ENCODE peak calls at places on chromosome 4, in four cellular contexts. R is A549, M is transverse colon, L is right atrium auricular region. F is an unnamed sample.

GRCh38 chr4:26217961-26218676 is 102.7 kb upstream of the RBPJ start:
- DNase-seq in R (no peak), L (peak; percentile 62), M (no peak), F (peak; percentile 60)

GRCh38 chr4:147367841-147368385 is 113.0 kb upstream of the EDNRA start:
- DNase-seq in R (no peak), L (no peak), M (no peak), F (no peak)

GRCh38 chr4:123488916-123489315 is 92.3 kb downstream of the SPRY1 start:
- DNase-seq in M (no peak), R (peak; percentile 69), L (no peak), F (no peak)

GRCh38 chr4:92111493-92111892 is 192.3 kb upstream of the GRID2 start:
- DNase-seq in R (no peak), L (no peak), M (no peak), F (no peak)

GRCh38 chr4:54998991-54999390 is 126.4 kb downstream of the KDR start:
- DNase-seq in L (no peak), R (no peak), M (no peak), F (no peak)

GRCh38 chr4:110049951-110050925 is 137.6 kb downstream of the EGF start:
- DNase-seq in M (peak; percentile 40), L (no peak), R (peak; percentile 34), F (peak; percentile 79)

GRCh38 chr4:51998837-51999236 is 21.3 kb downstream of the LRRC66 start:
- DNase-seq in R (no peak), L (no peak), M (no peak), F (no peak)

GRCh38 chr4:69517674-69518073 is 22.0 kb upstream of the UGT2B4 start:
- DNase-seq in R (peak; percentile 10), M (no peak), L (no peak), F (no peak)

GRCh38 chr4:8200302-8200975 is 1.3 kb downstream of the SH3TC1 start:
- DNase-seq in R (no peak), M (peak; percentile 50), L (peak; percentile 84), F (no peak)

GRCh38 chr4:40185830-40186664 is 10.8 kb upstream of the RHOH start:
- DNase-seq in M (no peak), R (no peak), L (no peak), F (no peak)

GRCh38 chr4:126627255-126627654 is 1005.5 kb upstream of the INTU start:
- DNase-seq in R (peak; percentile 1), L (no peak), M (no peak), F (peak; percentile 62)

GRCh38 chr4:56681158-56681848 is at the start of gene HOPX:
- DNase-seq in R (no peak), M (peak; percentile 21), L (peak; percentile 60), F (peak; percentile 55)

GRCh38 chr4:187826725-187827124 is 168.8 kb upstream of the ZFP42 start:
- DNase-seq in M (no peak), R (peak; percentile 19), L (no peak), F (peak; percentile 59)

GRCh38 chr4:142091085-142091513 is 454.7 kb downstream of the IL15 start:
- DNase-seq in L (no peak), M (no peak), R (peak; percentile 94), F (no peak)

GRCh38 chr4:3074846-3075651 is 568 bp downstream of the HTT start:
- DNase-seq in L (no peak), M (peak; percentile 64), R (peak; percentile 54), F (peak; percentile 93)

GRCh38 chr4:92303621-92304027 is at the start of gene GRID2:
- DNase-seq in M (no peak), L (no peak), R (no peak), F (peak; percentile 91)

GRCh38 chr4:118754890-118755289 is 69.7 kb downstream of the METTL14 start:
- DNase-seq in R (no peak), M (no peak), L (no peak), F (no peak)

GRCh38 chr4:69881173-69881773 is 21.3 kb upstream of the SULT1E1 start:
- DNase-seq in R (peak; percentile 40), L (no peak), M (peak; percentile 17), F (no peak)

GRCh38 chr4:110085131-110085530 is 113.3 kb downstream of the ELOVL6 start:
- DNase-seq in L (no peak), R (no peak), M (peak; percentile 90), F (no peak)

GRCh38 chr4:40190880-40191815 is 5.7 kb upstream of the RHOH start:
- DNase-seq in L (no peak), M (no peak), R (peak; percentile 84), F (no peak)

GRCh38 chr4:124060261-124060918 is 652.1 kb downstream of the ANKRD50 start:
- DNase-seq in R (no peak), M (peak; percentile 18), L (peak; percentile 87), F (no peak)

GRCh38 chr4:168882650-168883233 is 127.3 kb downstream of the CBR4 start:
- DNase-seq in M (no peak), L (no peak), R (peak; percentile 42), F (no peak)

GRCh38 chr4:88720749-88721428 is 23.3 kb upstream of the NAP1L5 start:
- DNase-seq in L (no peak), R (no peak), M (no peak), F (peak; percentile 24)

GRCh38 chr4:125323547-125324100 is 8.9 kb downstream of the FAT4 start:
- DNase-seq in M (no peak), R (peak; percentile 9), L (no peak), F (no peak)

GRCh38 chr4:185396724-185397402 is at the start of gene ANKRD37:
- DNase-seq in R (peak; percentile 8), L (peak; percentile 66), M (peak; percentile 62), F (no peak)

GRCh38 chr4:125432078-125432477 is 117.3 kb downstream of the FAT4 start:
- DNase-seq in L (no peak), M (no peak), R (peak; percentile 9), F (peak; percentile 83)

GRCh38 chr4:170589597-170590191 is 499.9 kb upstream of the AADAT start:
- DNase-seq in L (no peak), M (no peak), R (peak; percentile 31), F (no peak)

GRCh38 chr4:48905363-48906015 is 1.1 kb downstream of the OCIAD2 start:
- DNase-seq in R (peak; percentile 56), M (peak; percentile 27), L (no peak), F (no peak)

GRCh38 chr4:126604273-126604867 is 1028.4 kb upstream of the INTU start:
- DNase-seq in R (peak; percentile 30), L (no peak), M (no peak), F (no peak)

GRCh38 chr4:32148120-32148666 is 1428.0 kb downstream of the PCDH7 start:
- DNase-seq in R (no peak), M (no peak), L (no peak), F (no peak)
- H3K4me3 ChIP-seq in R (no peak overlapping the region), M (no peak overlapping the region), L (no peak overlapping the region), F (no peak overlapping the region)

GRCh38 chr4:1249148-1249730 is 309 bp upstream of the CTBP1 start:
- DNase-seq in M (peak; percentile 89), R (peak; percentile 88), L (peak; percentile 77), F (peak; percentile 89)
- H3K4me1 ChIP-seq in M (peaks cover 41% of the 10 kb centered on the region), R (peaks cover 16% of the 10 kb centered on the region), L (no peaks in the 10 kb centered on the region), F (peaks cover 4% of the 10 kb centered on the region)

DNA sequence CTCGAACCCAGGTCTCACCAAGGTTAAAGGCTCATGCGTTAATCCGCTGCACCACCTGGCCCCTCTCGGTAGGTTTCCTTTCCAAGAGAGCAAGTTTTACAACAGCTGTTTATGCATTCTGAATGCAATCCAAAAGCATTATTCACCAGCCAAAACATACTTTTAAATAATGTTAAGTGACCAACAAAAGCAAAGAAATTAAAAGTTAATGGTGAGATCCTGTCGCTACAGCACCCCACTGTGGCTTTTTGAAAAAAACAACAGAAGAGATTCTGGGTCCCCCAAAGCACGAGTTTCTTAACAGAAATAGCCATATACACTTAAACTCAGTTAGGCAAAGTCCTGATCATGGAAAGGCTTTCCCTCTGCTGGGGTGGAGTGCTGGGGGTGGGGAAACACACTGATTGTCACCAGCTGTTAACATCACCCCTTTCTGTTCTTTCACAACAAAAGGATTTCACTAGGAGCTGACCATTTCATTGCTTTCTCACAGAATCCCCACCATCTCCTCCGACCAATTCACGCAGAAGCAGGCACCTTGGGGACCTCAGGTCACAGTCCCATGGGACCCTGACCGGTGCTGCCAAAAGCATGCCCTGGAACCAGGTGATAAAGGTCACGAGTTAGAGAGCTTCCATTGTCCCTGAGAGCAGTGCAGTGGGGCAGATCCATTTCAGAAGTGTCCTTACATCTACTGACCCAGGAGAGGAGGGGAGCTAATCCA is 51.2 kb downstream of the ZNF827 start:
- DNase-seq in R (no peak), M (no peak), L (peak; percentile 76), F (peak; percentile 64)
- H3K27ac ChIP-seq in R (no peak overlapping the region), M (peak overlapping the region; percentile 65), L (peak overlapping the region; percentile 2), F (peak overlapping the region; percentile 36)

DNA sequence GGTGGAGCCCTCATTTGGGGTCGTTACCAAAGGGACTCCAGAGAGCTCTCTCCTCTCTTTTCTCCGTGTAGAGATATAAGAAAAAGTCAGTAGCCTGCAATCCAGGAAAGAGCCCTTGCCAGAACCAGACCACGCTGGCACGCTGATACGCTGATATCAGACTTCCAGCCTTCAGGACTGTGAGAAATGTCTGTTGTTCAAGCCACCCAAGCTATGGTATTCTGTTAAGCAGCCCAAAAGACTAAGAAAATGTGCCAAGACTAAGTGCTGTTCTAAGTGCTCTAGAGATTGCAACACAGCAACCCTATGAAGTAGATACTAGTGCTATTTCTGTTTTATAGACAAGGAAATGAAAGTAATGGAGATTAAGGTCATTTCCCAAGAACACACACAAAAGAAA is 205.7 kb downstream of the CAMK2D start:
- DNase-seq in R (no peak), L (no peak), M (no peak), F (no peak)
- H3K4me3 ChIP-seq in R (no peak overlapping the region), L (peak overlapping the region; percentile 3), M (no peak overlapping the region), F (no peak overlapping the region)

GRCh38 chr4:163550869-163551267 is 56.4 kb downstream of the TMA16 start:
- DNase-seq in L (no peak), R (no peak), M (no peak), F (no peak)
- H3K4me1 ChIP-seq in L (no peaks in the 10 kb centered on the region), R (no peaks in the 10 kb centered on the region), M (peaks cover 6% of the 10 kb centered on the region), F (no peaks in the 10 kb centered on the region)

GRCh38 chr4:23851455-23851854 is 38.4 kb downstream of the PPARGC1A start:
- DNase-seq in M (no peak), L (no peak), R (no peak), F (no peak)

GRCh38 chr4:23855912-23856605 is 33.8 kb downstream of the PPARGC1A start:
- DNase-seq in M (no peak), R (no peak), L (no peak), F (no peak)

GRCh38 chr4:23856630-23857029 is 33.2 kb downstream of the PPARGC1A start:
- DNase-seq in M (peak; percentile 86), L (no peak), R (no peak), F (no peak)

GRCh38 chr4:23857353-23857752 is 32.5 kb downstream of the PPARGC1A start:
- DNase-seq in R (no peak), L (no peak), M (no peak), F (no peak)

DNA sequence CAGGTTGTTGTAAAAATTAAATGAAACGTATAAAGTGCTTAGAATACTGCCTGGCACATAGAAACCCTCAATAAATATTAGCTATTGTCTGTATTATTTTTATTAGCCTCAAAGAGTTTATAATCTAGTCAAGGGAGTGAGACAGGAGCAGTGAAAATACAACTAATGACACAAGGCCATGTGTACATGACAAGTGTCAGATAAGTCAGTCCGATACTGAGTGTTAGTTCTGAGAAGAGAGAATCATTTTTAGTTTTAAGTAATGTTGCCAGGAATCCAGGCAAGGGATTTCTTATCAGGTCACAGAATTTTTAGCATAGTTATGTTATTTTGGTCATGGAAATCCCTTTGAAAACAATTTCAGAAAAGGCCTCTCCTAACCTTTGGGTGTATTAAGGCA is 35.9 kb downstream of the PPARGC1A start:
- DNase-seq in L (no peak), R (no peak), M (no peak), F (no peak)
- H3K27ac ChIP-seq in L (peak overlapping the region; percentile 55), R (no peak overlapping the region), M (no peak overlapping the region), F (no peak overlapping the region)